ENCODE peak calls at places on chromosomes 6 and 20, in four cellular contexts. A is H9, S is trophoblast cell, V is neuronal stem cell. N is an unnamed sample.

GRCh38 chr20:8218861-8219260 is 86.8 kb downstream of the PLCB1 start:
- DNase-seq in A (no peak), S (no peak), V (no peak), N (no peak)

GRCh38 chr20:61754976-61755778 is 310.5 kb downstream of the TAF4 start:
- DNase-seq in A (no peak), S (no peak), V (no peak), N (no peak)

GRCh38 chr6:38262041-38262440 is 377.7 kb downstream of the BTBD9 start:
- DNase-seq in A (no peak), S (no peak), V (peak; percentile 35), N (peak; percentile 93)

GRCh38 chr20:59269396-59270025 is 30.9 kb upstream of the EDN3 start:
- DNase-seq in A (no peak), S (no peak), V (no peak), N (peak; percentile 9)

GRCh38 chr20:49183444-49183843 is 4.7 kb downstream of the STAU1 start:
- DNase-seq in A (no peak), S (no peak), V (no peak), N (no peak)

GRCh38 chr6:163455553-163455952 is 41.0 kb downstream of the QKI start:
- DNase-seq in A (no peak), S (no peak), V (no peak), N (no peak)

GRCh38 chr20:63525185-63525584 is 4.6 kb downstream of the PPDPF start:
- DNase-seq in A (no peak), S (no peak), V (no peak), N (no peak)

GRCh38 chr6:150070236-150070860 is 1.4 kb upstream of the ULBP3 start:
- DNase-seq in A (no peak), S (no peak), V (no peak), N (no peak)

GRCh38 chr6:39365281-39366074 is 43.0 kb upstream of the KCNK16 start:
- DNase-seq in A (no peak), S (peak; percentile 40), V (no peak), N (no peak)

GRCh38 chr20:50957276-50957675 is 1.1 kb downstream of the DPM1 start:
- DNase-seq in A (no peak), S (peak; percentile 26), V (no peak), N (no peak)

GRCh38 chr20:46230811-46231282 is 77.5 kb downstream of the CDH22 start:
- DNase-seq in A (peak; percentile 80), S (peak; percentile 56), V (peak; percentile 72), N (peak; percentile 87)

GRCh38 chr6:12472601-12473038 is 182.5 kb downstream of the EDN1 start:
- DNase-seq in A (no peak), S (peak; percentile 97), V (no peak), N (peak; percentile 21)

GRCh38 chr6:84688187-84688878 is 76.1 kb downstream of the TBX18 start:
- DNase-seq in A (no peak), S (no peak), V (no peak), N (peak; percentile 42)

GRCh38 chr6:160408528-160408927 is 60.4 kb downstream of the SLC22A3 start:
- DNase-seq in A (no peak), S (no peak), V (no peak), N (no peak)

GRCh38 chr20:48286571-48287551 is 501.6 kb upstream of the SULF2 start:
- DNase-seq in A (no peak), S (no peak), V (no peak), N (no peak)

GRCh38 chr6:83847179-83847578 is 6.0 kb upstream of the RIPPLY2 start:
- DNase-seq in A (no peak), S (peak; percentile 48), V (no peak), N (no peak)

GRCh38 chr6:145483191-145483996 is 251.9 kb downstream of the EPM2A start:
- DNase-seq in A (no peak), S (peak; percentile 56), V (no peak), N (no peak)

GRCh38 chr20:13783528-13783927 is 1.2 kb downstream of the ESF1 start:
- DNase-seq in A (no peak), S (no peak), V (no peak), N (no peak)

GRCh38 chr6:160147146-160147536 is 25.5 kb downstream of the SLC22A1 start:
- DNase-seq in A (no peak), S (no peak), V (no peak), N (no peak)

GRCh38 chr6:138576303-138576702 is 77.0 kb upstream of the NHSL1 start:
- DNase-seq in A (no peak), S (no peak), V (no peak), N (no peak)

GRCh38 chr6:20464847-20465246 is 63.2 kb downstream of the E2F3 start:
- DNase-seq in A (no peak), S (no peak), V (no peak), N (no peak)

GRCh38 chr20:45061244-45061643 is 39.7 kb downstream of the KCNS1 start:
- DNase-seq in A (no peak), S (peak; percentile 85), V (no peak), N (no peak)

GRCh38 chr20:61125536-61126180 is 126.4 kb upstream of the CDH4 start:
- DNase-seq in A (no peak), S (no peak), V (no peak), N (no peak)

GRCh38 chr20:33604084-33604990 is 57.8 kb upstream of the C20orf144 start:
- DNase-seq in A (no peak), S (no peak), V (no peak), N (no peak)

GRCh38 chr20:62987114-62987513 is 19.6 kb downstream of the BHLHE23 start:
- DNase-seq in A (no peak), S (no peak), V (no peak), N (no peak)

GRCh38 chr20:2914160-2914559 is 40.9 kb downstream of the PTPRA start:
- DNase-seq in A (no peak), S (peak; percentile 39), V (no peak), N (no peak)

GRCh38 chr6:134447883-134448387 is 130.0 kb upstream of the SGK1 start:
- DNase-seq in A (no peak), S (peak; percentile 73), V (no peak), N (no peak)

GRCh38 chr6:134446901-134447300 is 129.0 kb upstream of the SGK1 start:
- DNase-seq in A (no peak), S (no peak), V (no peak), N (no peak)

GRCh38 chr6:134447423-134447822 is 129.5 kb upstream of the SGK1 start:
- DNase-seq in A (no peak), S (peak; percentile 5), V (no peak), N (no peak)

GRCh38 chr6:134449004-134449403 is 131.1 kb upstream of the SGK1 start:
- DNase-seq in A (no peak), S (no peak), V (no peak), N (no peak)

DNA sequence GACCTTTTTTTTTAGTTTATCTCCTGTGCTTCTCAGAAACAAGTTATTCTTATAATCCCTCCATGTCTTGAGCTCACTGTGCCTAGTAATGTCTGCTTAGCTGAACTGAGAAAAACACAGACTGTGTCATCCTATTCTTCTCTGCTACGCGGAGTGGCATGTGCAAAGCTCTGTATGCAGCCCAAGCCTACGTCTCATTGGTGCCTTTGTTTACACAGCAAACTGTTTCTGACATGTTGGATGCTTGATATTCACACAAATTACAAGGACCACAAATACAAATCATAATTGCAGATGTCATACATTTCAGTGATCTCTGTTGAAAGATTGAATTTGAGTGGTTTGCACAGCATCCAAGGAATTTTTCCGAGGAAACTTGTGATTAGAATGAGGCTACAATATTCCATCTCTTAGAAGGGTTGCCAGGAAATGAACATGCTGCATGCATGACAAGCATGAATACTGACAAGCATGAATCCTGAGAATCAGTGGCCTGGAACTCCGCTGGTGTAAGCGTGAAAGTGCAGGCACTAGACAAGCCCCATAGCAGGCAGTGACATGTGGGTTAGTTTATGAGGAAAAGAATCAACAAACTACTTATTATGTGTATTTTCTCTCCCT is 128.4 kb upstream of the SGK1 start:
- DNase-seq in A (no peak), S (no peak), V (no peak), N (no peak)
- H3K23ac ChIP-seq in A (no peak overlapping the region), S (no peak overlapping the region), V (no peak overlapping the region), N (no peak overlapping the region)

GRCh38 chr20:41361757-41362747 is 4.6 kb downstream of the EMILIN3 start:
- DNase-seq in A (peak; percentile 23), S (no peak), V (no peak), N (no peak)
- H3K23ac ChIP-seq in A (no peak overlapping the region), S (no peak overlapping the region), V (peak overlapping the region; percentile 94), N (no peak overlapping the region)

GRCh38 chr6:140462495-140463311 is 1088.3 kb upstream of the CITED2 start:
- DNase-seq in A (no peak), S (peak; percentile 97), V (no peak), N (peak; percentile 78)
- H3K23ac ChIP-seq in A (no peak overlapping the region), S (no peak overlapping the region), V (no peak overlapping the region), N (no peak overlapping the region)

DNA sequence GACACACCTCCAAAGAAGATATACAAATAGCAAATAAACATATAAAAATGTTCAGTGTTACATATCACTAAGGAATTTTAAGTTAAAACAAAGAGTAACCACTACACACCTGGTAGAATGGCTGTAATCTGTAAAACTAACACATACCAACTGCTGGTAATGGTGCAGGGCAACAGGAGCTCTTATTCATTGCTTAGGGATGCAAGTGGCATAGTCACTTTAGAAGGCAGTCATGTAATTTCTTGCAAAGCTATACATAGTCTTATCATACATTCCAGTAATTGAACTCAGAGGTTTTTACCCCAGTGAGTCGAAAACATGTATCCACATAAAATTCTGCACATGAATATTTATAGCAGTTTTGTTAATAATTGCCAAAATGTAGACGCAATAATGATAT is 906.8 kb upstream of the CITED2 start:
- DNase-seq in A (no peak), S (peak; percentile 73), V (no peak), N (no peak)
- H3K23ac ChIP-seq in A (no peak overlapping the region), S (no peak overlapping the region), V (no peak overlapping the region), N (no peak overlapping the region)

GRCh38 chr6:53300656-53301551 is 47.8 kb downstream of the ELOVL5 start:
- DNase-seq in A (no peak), S (no peak), V (no peak), N (no peak)
- H3K23ac ChIP-seq in A (no peak overlapping the region), S (no peak overlapping the region), V (no peak overlapping the region), N (no peak overlapping the region)